ENCODE peak calls at places on chromosomes 16 and 17, in eight cellular contexts. V, Y, X, J, B, A, K and O are unnamed samples. For H3K36me3, the result is how much of the 10 kb centered on the place peaks cover.

GRCh38 chr17:58083491-58084316 is 485 bp downstream of the DYNLL2 start:
- DNase-seq in V (no peak), Y (no peak), X (peak), J (peak), B (no peak), A (peak), K (peak), O (peak)

GRCh38 chr16:84834403-84834772 is 14.6 kb downstream of the CRISPLD2 start:
- DNase-seq in V (no peak), Y (no peak), X (no peak), J (no peak), B (no peak), A (no peak), K (no peak), O (no peak)

GRCh38 chr16:31508706-31509523 is 724 bp upstream of the RUSF1 start:
- DNase-seq in V (no peak), Y (no peak), X (peak), J (no peak), B (no peak), A (no peak), K (no peak), O (no peak)

GRCh38 chr17:57370051-57370581 is 113.8 kb downstream of the MSI2 start:
- DNase-seq in V (no peak), Y (peak), X (peak), J (no peak), B (no peak), A (no peak), K (no peak), O (peak)

GRCh38 chr16:85602831-85603755 is 10.0 kb upstream of the GSE1 start:
- DNase-seq in V (no peak), Y (no peak), X (no peak), J (no peak), B (no peak), A (peak), K (no peak), O (no peak)

GRCh38 chr16:29821663-29822115 is 1.4 kb downstream of the MVP start:
- DNase-seq in V (no peak), Y (no peak), X (peak), J (no peak), B (no peak), A (no peak), K (no peak), O (peak)

GRCh38 chr16:16096161-16096857 is 127.0 kb downstream of the ABCC6 start:
- DNase-seq in V (no peak), Y (no peak), X (no peak), J (no peak), B (no peak), A (no peak), K (no peak), O (no peak)

GRCh38 chr17:80791758-80792284 is 199.8 kb upstream of the CHMP6 start:
- DNase-seq in V (peak), Y (peak), X (peak), J (no peak), B (peak), A (peak), K (peak), O (peak)

GRCh38 chr17:3890893-3891219 is 2.0 kb downstream of the CAMKK1 start:
- DNase-seq in V (no peak), Y (no peak), X (no peak), J (no peak), B (no peak), A (no peak), K (no peak), O (no peak)

GRCh38 chr16:67936876-67937605 is 391 bp upstream of the PSMB10 start:
- DNase-seq in V (no peak), Y (peak), X (peak), J (peak), B (no peak), A (no peak), K (peak), O (peak)

GRCh38 chr17:2710804-2711607 is 558 bp downstream of the CLUH start:
- DNase-seq in V (no peak), Y (no peak), X (peak), J (peak), B (no peak), A (peak), K (peak), O (peak)

GRCh38 chr17:49491370-49491769 is 3.7 kb upstream of the NGFR start:
- DNase-seq in V (no peak), Y (no peak), X (no peak), J (no peak), B (no peak), A (no peak), K (no peak), O (no peak)

GRCh38 chr16:84526794-84527485 is 22.5 kb upstream of the MEAK7 start:
- DNase-seq in V (no peak), Y (no peak), X (no peak), J (no peak), B (no peak), A (no peak), K (no peak), O (no peak)

GRCh38 chr17:3916013-3916696 is at the start of gene P2RX1:
- DNase-seq in V (no peak), Y (no peak), X (no peak), J (peak), B (no peak), A (peak), K (peak), O (no peak)

GRCh38 chr17:42766124-42766523 is 5.1 kb downstream of the RAMP2 start:
- DNase-seq in V (no peak), Y (no peak), X (peak), J (no peak), B (no peak), A (no peak), K (no peak), O (no peak)

GRCh38 chr16:49939495-49939894 is 83.6 kb upstream of the ZNF423 start:
- DNase-seq in V (no peak), Y (no peak), X (no peak), J (no peak), B (no peak), A (no peak), K (no peak), O (no peak)

GRCh38 chr16:67129422-67129821 is 19.7 kb downstream of the PHAF1 start:
- DNase-seq in V (no peak), Y (no peak), X (no peak), J (no peak), B (no peak), A (no peak), K (no peak), O (no peak)

GRCh38 chr16:23754594-23755483 is at the start of gene CHP2:
- DNase-seq in V (no peak), Y (no peak), X (peak), J (no peak), B (peak), A (no peak), K (no peak), O (no peak)

GRCh38 chr17:386145-386876 is 33.7 kb upstream of the RPH3AL start:
- DNase-seq in V (no peak), Y (no peak), X (peak), J (peak), B (peak), A (peak), K (peak), O (peak)

GRCh38 chr17:43406676-43407645 is 8.2 kb downstream of the ARL4D start:
- DNase-seq in V (no peak), Y (no peak), X (no peak), J (no peak), B (no peak), A (no peak), K (no peak), O (no peak)

GRCh38 chr16:15919331-15919730 is 30.1 kb upstream of the ABCC1 start:
- DNase-seq in V (no peak), Y (no peak), X (peak), J (no peak), B (no peak), A (no peak), K (no peak), O (peak)

GRCh38 chr16:21619765-21620462 is 20.5 kb downstream of the METTL9 start:
- DNase-seq in V (no peak), Y (no peak), X (no peak), J (no peak), B (no peak), A (no peak), K (no peak), O (no peak)

GRCh38 chr17:12959441-12959840 is 58.4 kb downstream of the ELAC2 start:
- DNase-seq in V (no peak), Y (no peak), X (no peak), J (no peak), B (no peak), A (no peak), K (no peak), O (peak)

GRCh38 chr17:9999948-10000695 is 95.1 kb upstream of the RCVRN start:
- DNase-seq in V (no peak), Y (no peak), X (no peak), J (no peak), B (no peak), A (peak), K (no peak), O (no peak)

GRCh38 chr17:38585056-38585804 is 20.5 kb downstream of the SRCIN1 start:
- DNase-seq in V (no peak), Y (no peak), X (no peak), J (no peak), B (peak), A (no peak), K (no peak), O (peak)

GRCh38 chr17:65472602-65473001 is 88.8 kb downstream of the AXIN2 start:
- DNase-seq in V (no peak), Y (no peak), X (no peak), J (no peak), B (no peak), A (no peak), K (no peak), O (no peak)

GRCh38 chr17:37031493-37032083 is 82.8 kb downstream of the AATF start:
- DNase-seq in V (no peak), Y (no peak), X (no peak), J (no peak), B (no peak), A (no peak), K (no peak), O (no peak)

GRCh38 chr16:13083687-13084086 is 182.3 kb downstream of the SHISA9 start:
- DNase-seq in V (no peak), Y (no peak), X (no peak), J (no peak), B (no peak), A (no peak), K (no peak), O (no peak)

GRCh38 chr16:86960266-86960665 is 356.9 kb downstream of the C16orf95 start:
- DNase-seq in V (no peak), Y (no peak), X (no peak), J (no peak), B (no peak), A (no peak), K (no peak), O (no peak)

GRCh38 chr16:72369273-72369672 is 197.3 kb upstream of the PMFBP1 start:
- DNase-seq in V (no peak), Y (no peak), X (no peak), J (no peak), B (no peak), A (no peak), K (no peak), O (no peak)

GRCh38 chr16:87086575-87086974 is 230.6 kb downstream of the C16orf95 start:
- DNase-seq in V (no peak), Y (no peak), X (no peak), J (no peak), B (no peak), A (no peak), K (no peak), O (peak)

GRCh38 chr16:78844682-78845081 is 745.2 kb downstream of the WWOX start:
- DNase-seq in V (no peak), Y (no peak), X (no peak), J (no peak), B (no peak), A (no peak), K (no peak), O (no peak)

GRCh38 chr17:64506201-64506575 is at the start of gene DDX5:
- DNase-seq in V (peak), Y (peak), X (no peak), J (peak), B (peak), A (no peak), K (peak), O (peak)

GRCh38 chr17:64289652-64290051 is 26.6 kb upstream of the TEX2 start:
- DNase-seq in V (no peak), Y (no peak), X (no peak), J (no peak), B (no peak), A (no peak), K (no peak), O (no peak)

GRCh38 chr17:1143573-1143972 is 36.2 kb downstream of the ABR start:
- DNase-seq in V (no peak), Y (no peak), X (no peak), J (no peak), B (no peak), A (no peak), K (no peak), O (no peak)

GRCh38 chr16:15650698-15651161 is 685 bp downstream of the NDE1 start:
- DNase-seq in V (no peak), Y (no peak), X (peak), J (peak), B (no peak), A (peak), K (peak), O (peak)

GRCh38 chr17:37527249-37527851 is 37.7 kb downstream of the DUSP14 start:
- DNase-seq in V (peak), Y (no peak), X (peak), J (no peak), B (no peak), A (no peak), K (peak), O (peak)

GRCh38 chr16:67150833-67151396 is at the start of gene B3GNT9:
- DNase-seq in V (no peak), Y (no peak), X (no peak), J (peak), B (no peak), A (peak), K (no peak), O (no peak)

GRCh38 chr16:81624718-81625543 is 154.2 kb upstream of the PLCG2 start:
- DNase-seq in V (no peak), Y (no peak), X (peak), J (no peak), B (no peak), A (peak), K (no peak), O (no peak)

GRCh38 chr17:80265205-80266068 is 4.8 kb downstream of the RNF213 start:
- DNase-seq in V (no peak), Y (no peak), X (no peak), J (peak), B (no peak), A (peak), K (no peak), O (no peak)

GRCh38 chr16:57001026-57001669 is 11.8 kb downstream of the NLRC5 start:
- DNase-seq in V (no peak), Y (no peak), X (no peak), J (no peak), B (no peak), A (no peak), K (no peak), O (no peak)
- H3K36me3 ChIP-seq in V (under half), Y (under half), X (under half), J (under half), B (under half), A (under half), K (under half), O (under half)

DNA sequence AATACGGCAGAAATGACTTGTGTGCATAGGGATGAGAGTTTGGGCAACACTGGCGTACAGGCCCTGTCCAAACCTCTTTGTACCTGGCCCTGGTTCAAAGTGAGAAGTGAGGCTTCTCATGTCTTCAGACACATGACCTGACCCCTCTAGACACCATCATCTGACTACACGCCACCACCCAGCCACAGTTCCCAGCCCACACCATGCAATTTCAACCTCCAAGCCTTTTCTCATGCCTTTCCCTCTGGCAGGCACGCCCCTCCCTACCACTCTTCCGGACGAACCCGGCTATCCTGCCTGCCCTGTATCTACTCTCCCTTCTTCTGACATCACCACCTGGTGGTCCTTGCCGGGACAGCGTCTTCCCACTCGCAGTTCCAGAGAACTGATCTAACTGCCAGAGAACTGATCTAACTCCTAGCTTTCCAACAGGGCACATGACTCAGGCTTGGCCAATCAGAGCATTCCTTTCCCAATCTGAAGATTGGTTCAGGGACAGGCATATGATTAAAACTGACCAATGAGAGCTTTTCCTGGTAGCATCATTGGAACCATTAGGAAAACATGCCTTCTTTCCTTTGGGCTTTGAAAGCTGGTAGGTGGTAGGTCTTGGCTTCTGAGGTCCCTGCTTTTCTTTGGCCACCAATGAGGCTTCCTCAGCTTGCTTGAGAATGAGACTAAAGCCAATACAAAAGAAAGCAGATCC is 27.0 kb upstream of the IL21R start:
- DNase-seq in V (no peak), Y (no peak), X (peak), J (peak), B (no peak), A (peak), K (peak), O (peak)
- H3K36me3 ChIP-seq in V (under half), Y (under half), X (under half), J (under half), B (under half), A (under half), K (under half), O (under half)

DNA sequence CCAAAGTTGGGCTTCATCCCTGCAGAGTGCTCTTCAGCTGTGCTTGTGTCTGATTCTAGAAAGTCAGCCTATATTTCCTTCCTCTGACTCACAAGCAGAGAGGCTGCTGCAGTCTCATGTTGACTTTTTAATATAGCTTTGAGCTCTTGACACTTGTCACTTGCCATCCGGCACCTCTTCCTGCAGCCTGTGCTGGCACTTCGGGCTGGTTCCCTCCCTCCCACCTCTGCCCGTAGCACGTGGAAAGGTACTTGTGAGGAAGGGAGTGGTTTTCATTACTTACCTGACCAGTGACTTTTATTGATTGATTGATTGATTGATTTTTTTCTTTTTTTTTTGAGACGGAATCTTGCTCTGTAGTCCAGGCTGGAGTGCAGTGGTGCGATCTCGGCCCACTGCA is 19.0 kb upstream of the JPT2 start:
- DNase-seq in V (no peak), Y (no peak), X (no peak), J (no peak), B (no peak), A (no peak), K (no peak), O (no peak)
- H3K36me3 ChIP-seq in V (under half), Y (half or more), X (under half), J (under half), B (under half), A (under half), K (half or more), O (under half)

DNA sequence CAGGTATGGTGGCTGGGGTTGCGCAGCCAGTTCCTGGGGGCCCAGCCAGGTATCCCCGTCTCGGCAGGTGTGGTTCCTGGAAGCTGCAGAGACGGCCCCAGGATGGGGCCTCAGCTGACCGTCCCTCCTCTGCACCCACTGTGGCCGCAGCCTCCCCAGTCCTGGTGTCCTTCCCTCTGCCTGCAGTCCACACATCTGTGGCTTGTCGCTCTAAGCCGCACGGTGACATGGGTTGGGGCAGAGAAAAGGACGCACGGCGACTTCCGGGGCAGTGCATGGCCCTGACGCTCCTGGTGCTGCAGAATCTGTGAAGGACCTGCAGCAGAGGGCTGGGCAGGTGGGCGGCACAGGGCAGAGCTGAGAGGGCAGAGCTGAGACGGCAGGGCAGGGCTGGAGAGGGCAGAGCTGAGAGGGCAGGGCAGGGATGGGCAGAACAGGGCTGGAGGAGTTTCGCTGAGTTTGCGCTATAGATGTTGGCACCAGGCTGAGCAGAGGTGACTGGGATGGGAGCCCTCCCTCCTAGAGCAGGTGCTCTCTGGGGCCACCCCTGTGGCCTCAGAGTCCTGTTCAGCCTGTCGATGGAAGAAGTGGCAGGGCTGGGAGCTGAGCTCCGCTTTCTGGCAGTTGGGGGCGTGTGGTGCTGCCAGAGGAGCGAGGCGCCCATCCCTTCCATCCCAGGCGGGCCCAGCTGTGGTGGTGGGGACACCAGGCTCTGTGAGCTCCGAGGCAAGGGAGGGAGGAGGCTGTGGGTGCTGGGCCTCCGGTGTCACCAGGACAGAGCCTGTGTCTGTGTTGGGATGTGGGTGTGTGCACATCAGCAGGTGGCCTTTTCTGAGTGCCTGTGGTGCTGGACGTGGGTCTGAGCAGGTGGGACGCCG is 23.0 kb downstream of the TSC2 start:
- DNase-seq in V (no peak), Y (no peak), X (no peak), J (no peak), B (no peak), A (no peak), K (no peak), O (no peak)
- H3K36me3 ChIP-seq in V (under half), Y (under half), X (under half), J (under half), B (under half), A (under half), K (half or more), O (under half)

GRCh38 chr17:45087496-45087975 is 26.4 kb downstream of the NMT1 start:
- DNase-seq in V (no peak), Y (no peak), X (no peak), J (no peak), B (no peak), A (no peak), K (no peak), O (no peak)

GRCh38 chr17:45087978-45088377 is 26.9 kb downstream of the NMT1 start:
- DNase-seq in V (no peak), Y (no peak), X (no peak), J (no peak), B (no peak), A (no peak), K (no peak), O (no peak)

GRCh38 chr17:45088741-45089140 is 27.6 kb downstream of the NMT1 start:
- DNase-seq in V (no peak), Y (no peak), X (no peak), J (no peak), B (no peak), A (no peak), K (no peak), O (no peak)

GRCh38 chr17:45086865-45087495 is 25.9 kb downstream of the NMT1 start:
- DNase-seq in V (no peak), Y (no peak), X (no peak), J (no peak), B (no peak), A (no peak), K (no peak), O (no peak)

DNA sequence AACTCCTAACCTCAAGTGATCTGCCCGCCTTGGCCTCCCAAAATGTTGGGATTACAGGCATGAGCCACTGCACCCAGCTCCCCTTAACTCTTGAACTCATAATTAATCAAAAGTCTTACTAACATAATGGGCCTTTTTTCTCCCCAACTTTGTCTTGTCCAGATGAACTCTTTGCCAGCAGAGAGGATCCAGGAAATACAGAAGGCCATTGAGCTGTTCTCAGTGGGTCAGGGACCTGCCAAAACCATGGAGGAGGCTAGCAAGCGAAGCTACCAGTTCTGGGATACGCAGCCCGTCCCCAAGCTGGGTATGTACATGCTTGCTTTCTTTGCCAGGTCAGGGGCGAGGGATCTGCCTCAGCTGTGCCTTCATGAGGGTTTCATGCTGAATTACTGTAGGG is 25.2 kb downstream of the NMT1 start:
- DNase-seq in V (no peak), Y (no peak), X (no peak), J (no peak), B (no peak), A (no peak), K (no peak), O (no peak)
- H3K36me3 ChIP-seq in V (under half), Y (half or more), X (under half), J (half or more), B (under half), A (under half), K (half or more), O (half or more)